ENCODE peak calls at places on chromosomes 5 and 9, in seven cellular contexts. B, P, I, F, G, D and Y are unnamed samples.

GRCh38 chr5:171681061-171681460 is 104.6 kb upstream of the SMIM23 start:
- DNase-seq in F (no peak), D (no peak), P (no peak), I (no peak), G (no peak), B (no peak), Y (no peak)

GRCh38 chr5:317086-317811 is 4.3 kb upstream of the AHRR start:
- DNase-seq in P (peak), D (peak), B (peak), F (peak), G (no peak), I (no peak), Y (no peak)

GRCh38 chr9:118003240-118003639 is 299.0 kb downstream of the TLR4 start:
- DNase-seq in P (no peak), F (no peak), I (no peak), B (no peak), D (no peak), G (no peak), Y (no peak)

GRCh38 chr5:35781181-35781580 is 75.5 kb upstream of the IL7R start:
- DNase-seq in P (no peak), F (no peak), D (no peak), B (no peak), G (no peak), I (no peak), Y (no peak)

GRCh38 chr9:91106415-91106814 is 255.3 kb downstream of the AUH start:
- DNase-seq in D (no peak), F (no peak), G (no peak), B (no peak), P (no peak), I (no peak), Y (no peak)

GRCh38 chr5:14256756-14257393 is 113.7 kb downstream of the TRIO start:
- DNase-seq in G (no peak), I (peak), F (no peak), P (no peak), B (no peak), D (no peak), Y (no peak)

GRCh38 chr5:63217422-63217821 is 638.8 kb downstream of the LRRC70 start:
- DNase-seq in I (no peak), F (no peak), D (no peak), B (no peak), P (no peak), G (no peak), Y (no peak)

GRCh38 chr9:21836437-21837161 is 34.2 kb downstream of the MTAP start:
- DNase-seq in D (no peak), P (no peak), I (no peak), G (no peak), F (peak), B (no peak), Y (no peak)